ENCODE peak calls at places on chromosomes 1 and 21, in four cellular contexts. D is heart left ventricle, S is left ventricle myocardium inferior, U is prostate gland. Z is an unnamed sample.

GRCh38 chr1:234488054-234488953 is 9.3 kb upstream of the TARBP1 start:
- DNase-seq in D (no peak), S (no peak), U (no peak), Z (no peak)

GRCh38 chr21:20902511-20902910 is 95.7 kb upstream of the NCAM2 start:
- DNase-seq in D (no peak), S (no peak), U (no peak), Z (no peak)

GRCh38 chr1:96370752-96371151 is 350.8 kb upstream of the PTBP2 start:
- DNase-seq in D (no peak), S (no peak), U (no peak), Z (no peak)

GRCh38 chr1:166017395-166017794 is 149.4 kb downstream of the FAM78B start:
- DNase-seq in D (no peak), S (no peak), U (no peak), Z (no peak)

GRCh38 chr1:23483327-23484252 is at the start of gene ASAP3:
- DNase-seq in D (peak; percentile 70), S (peak; percentile 60), U (peak; percentile 45), Z (peak; percentile 85)

GRCh38 chr1:204920511-204920910 is 49.8 kb downstream of the NFASC start:
- DNase-seq in D (no peak), S (no peak), U (no peak), Z (no peak)

GRCh38 chr1:229388876-229389580 is 44.9 kb downstream of the ACTA1 start:
- DNase-seq in D (no peak), S (no peak), U (no peak), Z (no peak)

GRCh38 chr1:111944121-111944785 is 45.2 kb downstream of the KCND3 start:
- DNase-seq in D (peak; percentile 59), S (peak; percentile 64), U (no peak), Z (no peak)

GRCh38 chr21:31804008-31804394 is 68.8 kb upstream of the HUNK start:
- DNase-seq in D (no peak), S (no peak), U (no peak), Z (no peak)

GRCh38 chr1:219732814-219733491 is 120.0 kb upstream of the ZC3H11B start:
- DNase-seq in D (no peak), S (no peak), U (no peak), Z (no peak)

GRCh38 chr1:100959502-100960060 is 63.7 kb downstream of the SLC30A7 start:
- DNase-seq in D (no peak), S (no peak), U (no peak), Z (no peak)

GRCh38 chr1:234699795-234700665 is 90.1 kb upstream of the IRF2BP2 start:
- DNase-seq in D (no peak), S (no peak), U (peak; percentile 3), Z (no peak)

GRCh38 chr1:160354388-160354985 is 11.3 kb downstream of the NCSTN start:
- DNase-seq in D (no peak), S (no peak), U (no peak), Z (no peak)

DNA sequence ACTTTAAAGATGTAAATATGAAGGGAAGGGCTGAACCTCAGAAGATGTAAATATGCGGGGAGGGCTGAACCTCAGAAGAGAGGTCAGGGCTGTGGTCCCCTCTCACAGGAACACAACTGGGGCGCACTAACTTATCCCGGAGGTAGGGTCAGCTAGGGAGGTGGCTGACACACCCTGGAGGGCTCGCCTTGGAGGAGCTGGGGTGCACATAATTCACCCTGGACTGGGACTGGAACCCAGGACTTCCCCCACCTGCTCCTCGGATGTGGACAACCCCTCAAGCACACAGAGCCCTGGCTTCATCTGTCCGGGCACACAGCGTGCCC is 13.9 kb upstream of the TTC39A start:
- DNase-seq in D (no peak), S (no peak), U (no peak), Z (no peak)
- H3K27me3 ChIP-seq in D (peaks cover 11% of the 10 kb centered on the region), S (peaks cover 48% of the 10 kb centered on the region), U (no peaks in the 10 kb centered on the region), Z (no peaks in the 10 kb centered on the region)

GRCh38 chr1:201002510-201002909 is 21.0 kb downstream of the KIF21B start:
- DNase-seq in D (no peak), S (no peak), U (no peak), Z (no peak)

GRCh38 chr1:200999667-201000066 is 23.8 kb downstream of the KIF21B start:
- DNase-seq in D (no peak), S (no peak), U (no peak), Z (no peak)

GRCh38 chr1:200998323-200998722 is 25.2 kb downstream of the KIF21B start:
- DNase-seq in D (no peak), S (no peak), U (no peak), Z (no peak)

GRCh38 chr1:201001962-201002361 is 21.6 kb downstream of the KIF21B start:
- DNase-seq in D (no peak), S (no peak), U (no peak), Z (no peak)

GRCh38 chr1:201000391-201000790 is 23.1 kb downstream of the KIF21B start:
- DNase-seq in D (no peak), S (no peak), U (no peak), Z (no peak)
- H3K36me3 ChIP-seq in D (peaks cover 36% of the 10 kb centered on the region), S (no peaks in the 10 kb centered on the region), U (no peaks in the 10 kb centered on the region), Z (no peaks in the 10 kb centered on the region)

DNA sequence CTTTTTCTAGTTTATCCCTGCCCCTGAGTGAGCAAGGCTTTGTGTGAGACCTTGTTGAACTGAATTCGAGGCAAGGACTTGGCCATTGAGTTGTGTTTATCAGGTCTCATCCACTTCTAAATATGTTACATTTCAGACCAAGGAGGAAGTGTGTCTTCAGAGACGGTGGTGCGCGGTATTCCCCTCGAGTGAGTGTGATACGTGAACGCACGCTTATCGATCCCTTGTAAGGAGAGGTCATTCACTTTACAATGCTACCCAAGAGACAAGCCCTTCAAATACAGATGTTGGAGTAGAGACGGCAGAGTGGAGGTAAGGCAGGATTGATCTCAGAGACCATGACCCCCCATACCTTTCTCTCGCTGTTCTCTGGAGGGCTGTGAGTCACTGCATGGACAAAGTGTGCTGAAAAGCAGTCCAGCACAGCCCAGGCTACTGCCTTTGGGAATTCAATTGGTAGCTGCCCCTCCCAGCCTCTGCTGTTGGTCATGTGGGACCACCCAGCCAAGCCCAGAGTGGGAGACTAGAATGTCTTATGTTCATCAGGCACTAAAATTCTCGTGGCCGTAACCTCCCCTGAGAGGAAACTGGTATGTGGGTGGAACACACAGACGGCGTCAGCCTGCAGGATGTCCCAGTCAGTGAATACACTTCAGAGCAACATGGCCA is 16.3 kb upstream of the MTARC1 start:
- DNase-seq in D (no peak), S (no peak), U (no peak), Z (no peak)
- H3K4me3 ChIP-seq in D (no peak overlapping the region), S (no peak overlapping the region), U (no peak overlapping the region), Z (no peak overlapping the region)

GRCh38 chr1:156877433-156877832 is 16.1 kb upstream of the PEAR1 start:
- DNase-seq in D (no peak), S (no peak), U (no peak), Z (no peak)
- H3K27me3 ChIP-seq in D (no peaks in the 10 kb centered on the region), S (peaks cover 84% of the 10 kb centered on the region), U (peaks cover 2% of the 10 kb centered on the region), Z (no peaks in the 10 kb centered on the region)

Z was measured in ovary.